ENCODE peak calls at places on chromosomes 13 and 19, in four cellular contexts. O is dorsolateral prefrontal cortex, N is sciatic nerve, E is RWPE1. T is an unnamed sample.
A peak's percentile ranks its signal among the peaks of the same experiment; 100 is the strongest.

GRCh38 chr19:33723512-33723911 is 73.2 kb upstream of the KCTD15 start:
- DNase-seq in E (no peak), O (no peak), N (no peak), T (no peak)

GRCh38 chr19:34365463-34366401 is 736 bp downstream of the GPI start:
- DNase-seq in N (peak; percentile 72), E (peak; percentile 35), O (peak; percentile 62), T (peak; percentile 31)

GRCh38 chr19:8571006-8571411 is 6.2 kb downstream of the MYO1F start:
- DNase-seq in N (no peak), O (no peak), E (no peak), T (no peak)

GRCh38 chr13:112353856-112354255 is 22.3 kb upstream of the SPACA7 start:
- DNase-seq in E (no peak), O (no peak), N (no peak), T (no peak)

GRCh38 chr19:7386308-7386707 is 37.6 kb downstream of the ARHGEF18 start:
- DNase-seq in N (no peak), O (no peak), E (no peak), T (no peak)

GRCh38 chr19:8131517-8131916 is 17.9 kb downstream of the FBN3 start:
- DNase-seq in O (no peak), E (no peak), N (no peak), T (no peak)

GRCh38 chr19:45468159-45468651 is 409 bp downstream of the FOSB start:
- DNase-seq in E (no peak), O (no peak), N (no peak), T (no peak)

GRCh38 chr19:14368011-14368513 is 13.2 kb upstream of the ADGRE5 start:
- DNase-seq in N (no peak), O (no peak), E (no peak), T (no peak)

GRCh38 chr13:91228940-91229339 is 118.5 kb upstream of the MIR17HG start:
- DNase-seq in E (no peak), N (no peak), O (no peak), T (no peak)

GRCh38 chr13:38361551-38362262 is 12.1 kb downstream of the UFM1 start:
- DNase-seq in N (no peak), O (no peak), E (no peak), T (no peak)

GRCh38 chr13:98984118-98984517 is 6.3 kb upstream of the DOCK9 start:
- DNase-seq in O (no peak), E (no peak), N (no peak), T (no peak)

T was measured in mammary epithelial cell.